ENCODE peak calls at places on chromosome 21, in eight cellular contexts. P is cardiac fibroblast, I is AG04450, L is left lung, W is IMR-90, U is heart right ventricle, K is AG10803, H is astrocyte of the spinal cord. E is an unnamed sample.

GRCh38 chr21:32101206-32101763 is 177.6 kb downstream of the MIS18A start:
- DNase-seq in K (no peak), W (no peak), U (no peak), L (no peak), P (no peak), H (no peak), I (no peak), E (no peak)

GRCh38 chr21:42047821-42048613 is 23.1 kb upstream of the UMODL1 start:
- DNase-seq in H (peak; percentile 98), W (peak; percentile 99), U (no peak), K (peak; percentile 94), I (peak; percentile 94), L (no peak), P (peak; percentile 74), E (peak; percentile 79)

GRCh38 chr21:42009018-42009830 is 936 bp downstream of the ZBTB21 start:
- DNase-seq in I (no peak), H (peak; percentile 50), K (peak; percentile 81), W (peak; percentile 81), L (peak; percentile 65), P (peak; percentile 40), U (peak; percentile 50), E (no peak)

GRCh38 chr21:33844104-33844889 is 71.3 kb downstream of the ATP5PO start:
- DNase-seq in W (no peak), L (no peak), I (no peak), H (peak; percentile 22), K (peak; percentile 85), U (peak; percentile 37), P (peak; percentile 56), E (peak; percentile 36)

GRCh38 chr21:42189860-42190491 is 29.0 kb upstream of the ABCG1 start:
- DNase-seq in U (no peak), K (peak; percentile 14), W (no peak), P (no peak), L (no peak), I (no peak), H (no peak), E (no peak)

GRCh38 chr21:41182547-41182946 is 14.6 kb downstream of the BACE2 start:
- DNase-seq in H (no peak), L (no peak), I (no peak), U (no peak), P (no peak), W (no peak), K (no peak), E (no peak)

GRCh38 chr21:42002421-42002958 is 7.7 kb downstream of the ZBTB21 start:
- DNase-seq in P (peak; percentile 58), I (peak; percentile 86), L (no peak), K (peak; percentile 93), U (no peak), W (peak; percentile 98), H (peak; percentile 90), E (peak; percentile 52)

GRCh38 chr21:14403681-14404318 is 20.9 kb upstream of the HSPA13 start:
- DNase-seq in L (no peak), W (peak; percentile 45), H (peak; percentile 41), K (peak; percentile 39), I (no peak), U (no peak), P (peak; percentile 56), E (peak; percentile 10)

GRCh38 chr21:41410361-41410760 is 15.7 kb upstream of the MX1 start:
- DNase-seq in L (no peak), U (no peak), I (no peak), K (no peak), H (no peak), P (no peak), W (no peak), E (no peak)

GRCh38 chr21:29892379-29892778 is 47.4 kb downstream of the GRIK1 start:
- DNase-seq in U (no peak), H (no peak), L (no peak), W (no peak), K (no peak), P (no peak), I (no peak), E (no peak)

GRCh38 chr21:41107602-41108001 is 60.4 kb upstream of the BACE2 start:
- DNase-seq in H (no peak), W (no peak), P (no peak), L (no peak), K (no peak), I (no peak), U (no peak), E (no peak)

GRCh38 chr21:30434033-30434631 is 4.1 kb downstream of the KRTAP13-4 start:
- DNase-seq in I (no peak), P (peak; percentile 47), W (no peak), H (peak; percentile 1), K (peak; percentile 2), L (no peak), U (no peak), E (peak; percentile 2)

GRCh38 chr21:17542371-17542992 is 29.6 kb downstream of the CXADR start:
- DNase-seq in U (no peak), L (no peak), I (no peak), H (peak; percentile 46), W (no peak), K (no peak), P (peak; percentile 16), E (no peak)

GRCh38 chr21:40165671-40166070 is 298.4 kb downstream of the PCP4 start:
- DNase-seq in W (no peak), L (no peak), H (peak; percentile 70), U (no peak), I (no peak), P (no peak), K (no peak), E (no peak)

GRCh38 chr21:33901421-33902288 is 13.9 kb downstream of the ATP5PO start:
- DNase-seq in K (peak; percentile 74), L (no peak), I (no peak), W (peak; percentile 67), U (no peak), P (peak; percentile 82), H (peak; percentile 72), E (peak; percentile 45)

GRCh38 chr21:17780539-17780938 is 38.6 kb downstream of the C21orf91 start:
- DNase-seq in I (no peak), K (no peak), W (no peak), H (no peak), L (no peak), P (no peak), U (no peak), E (no peak)

GRCh38 chr21:46500224-46500861 is 41.7 kb downstream of the DIP2A start:
- DNase-seq in K (peak; percentile 9), P (peak; percentile 19), W (peak; percentile 40), H (peak; percentile 51), L (no peak), U (no peak), I (no peak), E (no peak)

GRCh38 chr21:26686278-26686677 is 113.2 kb upstream of the CYYR1 start:
- DNase-seq in L (no peak), K (peak; percentile 21), W (peak; percentile 44), H (peak; percentile 18), I (no peak), P (peak; percentile 1), U (no peak), E (peak; percentile 4)

GRCh38 chr21:31873275-31873695 is 465 bp downstream of the HUNK start:
- DNase-seq in W (no peak), H (no peak), P (no peak), U (peak; percentile 23), L (no peak), K (no peak), I (no peak), E (no peak)

GRCh38 chr21:30072496-30072895 is 94.1 kb downstream of the CLDN17 start:
- DNase-seq in U (no peak), W (no peak), P (peak; percentile 53), H (peak; percentile 1), I (no peak), K (peak; percentile 8), L (no peak), E (peak; percentile 0)

GRCh38 chr21:41149199-41149598 is 18.8 kb upstream of the BACE2 start:
- DNase-seq in K (no peak), W (no peak), U (no peak), H (no peak), I (no peak), L (no peak), P (no peak), E (no peak)

GRCh38 chr21:19340303-19340702 is 936.7 kb upstream of the TMPRSS15 start:
- DNase-seq in P (no peak), L (no peak), U (no peak), H (no peak), W (no peak), K (no peak), I (no peak), E (no peak)

GRCh38 chr21:39149882-39150281 is 33.4 kb downstream of the PSMG1 start:
- DNase-seq in L (no peak), W (no peak), H (no peak), I (no peak), K (no peak), P (no peak), U (no peak), E (no peak)
- TF ChIP-seq CTCF in L (no peak), W (no peak), H (no peak), I (no peak), K (no peak), P (no peak), U (no peak), E (no peak)

DNA sequence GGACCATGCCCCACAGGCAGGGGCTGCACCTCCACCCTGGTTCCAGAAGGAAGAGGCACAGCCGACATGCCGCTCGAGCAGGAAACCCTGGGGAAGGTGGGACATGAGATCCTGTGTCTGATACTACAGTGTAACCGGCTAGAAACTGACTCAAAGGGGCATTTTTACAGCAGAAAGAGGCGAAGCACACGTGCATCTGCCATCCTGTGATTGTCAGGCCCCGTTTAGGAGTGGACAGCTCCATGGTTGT is 62.7 kb downstream of the SIK1 start:
- DNase-seq in H (no peak), K (no peak), P (no peak), U (no peak), W (no peak), I (no peak), L (no peak), E (no peak)
- H3K4me3 ChIP-seq in H (no peak overlapping the region), K (no peak overlapping the region), P (no peak overlapping the region), U (no peak overlapping the region), W (no peak overlapping the region), I (no peak overlapping the region), L (no peak overlapping the region), E (no peak overlapping the region)

DNA sequence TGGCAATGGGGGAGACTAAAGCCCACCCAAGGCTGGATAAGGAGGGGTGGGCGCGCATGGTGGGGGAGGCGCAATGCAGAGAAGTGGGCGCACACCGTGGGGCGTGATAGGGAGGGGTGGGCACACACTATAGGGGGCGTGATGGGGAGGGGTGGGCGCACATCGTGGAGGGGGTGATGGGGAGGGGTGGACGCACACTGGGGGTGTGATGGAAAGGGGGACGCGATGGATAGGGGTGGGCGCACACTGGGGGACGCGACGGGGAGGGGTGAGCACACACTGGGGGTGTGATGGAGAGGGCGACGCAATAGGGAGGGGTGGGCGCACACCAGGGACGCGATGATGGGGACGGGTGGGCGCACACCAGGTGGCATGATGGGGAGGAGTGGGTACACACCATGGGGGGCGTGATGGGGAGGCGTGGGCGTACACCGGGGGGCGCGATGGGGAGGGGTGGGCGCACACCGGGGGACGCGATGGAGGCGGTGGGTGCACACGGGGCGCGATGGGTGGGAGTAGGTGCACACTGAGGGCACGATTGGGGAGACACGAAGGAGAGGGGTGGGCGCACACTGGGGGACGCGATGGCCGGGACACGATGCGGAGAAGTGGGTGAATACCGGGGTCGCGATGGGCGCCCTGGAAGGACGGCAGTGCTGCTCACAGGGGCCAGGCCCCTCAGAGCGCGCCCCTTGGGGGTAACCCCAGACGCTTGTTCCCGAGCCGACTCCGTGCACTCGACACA is 929 bp downstream of the SUMO3 start:
- DNase-seq in P (no peak), H (no peak), U (peak; percentile 33), I (no peak), W (no peak), K (no peak), L (no peak), E (no peak)
- TF ChIP-seq CTCF in P (no peak), H (no peak), U (no peak), I (no peak), W (no peak), K (no peak), L (no peak), E (no peak)

GRCh38 chr21:25557170-25557569 is 50.1 kb downstream of the MRPL39 start:
- DNase-seq in W (peak; percentile 56), U (no peak), P (no peak), L (no peak), H (peak; percentile 12), K (no peak), I (no peak), E (no peak)
- H3K4me3 ChIP-seq in W (no peak overlapping the region), U (no peak overlapping the region), P (no peak overlapping the region), L (no peak overlapping the region), H (no peak overlapping the region), K (no peak overlapping the region), I (no peak overlapping the region), E (no peak overlapping the region)

E was measured in HFF-Myc.